ENCODE peak calls at places on chromosome 6, in four cellular contexts. Z is HepG2, U is GM12878, B is K562. M is an unnamed sample.

GRCh38 chr6:166578536-166579233 is 7.8 kb downstream of the RAMACL start:
- DNase-seq in Z (no peak), U (no peak), B (no peak), M (no peak)

GRCh38 chr6:142395266-142395665 is 93.5 kb downstream of the ADGRG6 start:
- DNase-seq in Z (no peak), U (no peak), B (no peak), M (no peak)

GRCh38 chr6:5285526-5285925 is 24.2 kb downstream of the FARS2 start:
- DNase-seq in Z (no peak), U (no peak), B (no peak), M (no peak)

GRCh38 chr6:43706788-43707187 is 19.2 kb upstream of the MRPS18A start:
- DNase-seq in Z (peak; percentile 59), U (no peak), B (no peak), M (no peak)

GRCh38 chr6:53280207-53280606 is 68.5 kb downstream of the ELOVL5 start:
- DNase-seq in Z (no peak), U (no peak), B (no peak), M (no peak)

GRCh38 chr6:113758725-113759576 is 98.2 kb upstream of the MARCKS start:
- DNase-seq in Z (no peak), U (no peak), B (no peak), M (no peak)

GRCh38 chr6:23522751-23523527 is 603.1 kb upstream of the NRSN1 start:
- DNase-seq in Z (no peak), U (no peak), B (no peak), M (peak; percentile 17)

GRCh38 chr6:28008053-28008452 is 51.0 kb downstream of the OR2B6 start:
- DNase-seq in Z (no peak), U (no peak), B (no peak), M (no peak)

GRCh38 chr6:45724027-45724426 is 291.6 kb downstream of the CLIC5 start:
- DNase-seq in Z (no peak), U (no peak), B (no peak), M (no peak)

GRCh38 chr6:168363811-168364792 is 44.5 kb upstream of the DACT2 start:
- DNase-seq in Z (no peak), U (no peak), B (no peak), M (no peak)

GRCh38 chr6:125201961-125202729 is 48.6 kb downstream of the TPD52L1 start:
- DNase-seq in Z (no peak), U (no peak), B (peak; percentile 27), M (no peak)

GRCh38 chr6:42419490-42420280 is 32.0 kb downstream of the TRERF1 start:
- DNase-seq in Z (no peak), U (no peak), B (no peak), M (peak; percentile 72)

GRCh38 chr6:69290116-69290515 is 506.7 kb downstream of the LMBRD1 start:
- DNase-seq in Z (no peak), U (no peak), B (no peak), M (no peak)

GRCh38 chr6:137202078-137202477 is 17.1 kb downstream of the IFNGR1 start:
- DNase-seq in Z (no peak), U (no peak), B (no peak), M (peak; percentile 22)

GRCh38 chr6:13336553-13336952 is 8.2 kb upstream of the TBC1D7 start:
- DNase-seq in Z (peak; percentile 69), U (no peak), B (peak; percentile 84), M (peak; percentile 92)
- H2AFZ ChIP-seq in Z (no peak overlapping the region), U (peak overlapping the region; percentile 66), B (peak overlapping the region; percentile 57), M (no peak overlapping the region)

GRCh38 chr6:36604090-36605060 is 10.2 kb downstream of the SRSF3 start:
- DNase-seq in Z (no peak), U (no peak), B (no peak), M (no peak)
- H3K27ac ChIP-seq in Z (no peak overlapping the region), U (no peak overlapping the region), B (no peak overlapping the region), M (no peak overlapping the region)

GRCh38 chr6:85255661-85256060 is 194.2 kb upstream of the NT5E start:
- DNase-seq in Z (no peak), U (no peak), B (no peak), M (no peak)

GRCh38 chr6:85252085-85252484 is 197.8 kb upstream of the NT5E start:
- DNase-seq in Z (no peak), U (no peak), B (no peak), M (no peak)

GRCh38 chr6:85252552-85252951 is 197.3 kb upstream of the NT5E start:
- DNase-seq in Z (no peak), U (no peak), B (no peak), M (no peak)

GRCh38 chr6:85250586-85251216 is 199.2 kb upstream of the NT5E start:
- DNase-seq in Z (peak; percentile 3), U (no peak), B (no peak), M (no peak)
- TF ChIP-seq JUNB in Z (no peak), U (no peak), B (no peak), M (no peak)

GRCh38 chr6:26240981-26241770 is 123.8 kb upstream of the BTN3A2 start:
- DNase-seq in Z (no peak), U (no peak), B (no peak), M (peak; percentile 65)
- H2AFZ ChIP-seq in Z (no peak overlapping the region), U (peak overlapping the region; percentile 89), B (no peak overlapping the region), M (no peak overlapping the region)

DNA sequence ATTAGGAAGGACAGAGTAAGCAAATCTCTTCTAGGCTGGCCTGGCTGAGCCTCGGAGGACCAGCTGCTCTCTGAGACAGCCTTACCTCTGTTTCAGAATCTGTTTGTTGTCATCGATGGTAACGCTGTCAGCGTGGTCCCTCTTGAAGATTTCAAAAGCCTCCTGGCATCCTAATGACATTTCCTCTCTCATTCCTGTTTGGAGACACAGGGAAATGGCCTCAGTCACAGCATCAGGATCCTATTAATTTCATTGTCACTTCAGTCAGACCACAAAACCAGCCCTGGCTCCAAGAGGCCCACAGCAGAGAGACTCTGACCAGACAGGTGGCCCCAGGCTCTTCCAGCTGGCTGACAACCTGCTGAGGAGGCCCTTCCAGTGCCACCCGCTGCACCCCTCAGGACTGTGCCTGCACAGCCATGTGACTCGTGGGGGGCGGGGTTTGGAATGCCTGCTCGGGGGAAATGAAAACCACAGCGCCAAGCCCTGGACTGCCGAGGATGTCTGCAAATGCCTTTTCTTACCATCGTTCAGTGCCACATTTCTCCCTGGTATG is 108.5 kb upstream of the KCNK16 start:
- DNase-seq in Z (no peak), U (no peak), B (no peak), M (peak; percentile 37)
- H3K27ac ChIP-seq in Z (no peak overlapping the region), U (no peak overlapping the region), B (no peak overlapping the region), M (no peak overlapping the region)

DNA sequence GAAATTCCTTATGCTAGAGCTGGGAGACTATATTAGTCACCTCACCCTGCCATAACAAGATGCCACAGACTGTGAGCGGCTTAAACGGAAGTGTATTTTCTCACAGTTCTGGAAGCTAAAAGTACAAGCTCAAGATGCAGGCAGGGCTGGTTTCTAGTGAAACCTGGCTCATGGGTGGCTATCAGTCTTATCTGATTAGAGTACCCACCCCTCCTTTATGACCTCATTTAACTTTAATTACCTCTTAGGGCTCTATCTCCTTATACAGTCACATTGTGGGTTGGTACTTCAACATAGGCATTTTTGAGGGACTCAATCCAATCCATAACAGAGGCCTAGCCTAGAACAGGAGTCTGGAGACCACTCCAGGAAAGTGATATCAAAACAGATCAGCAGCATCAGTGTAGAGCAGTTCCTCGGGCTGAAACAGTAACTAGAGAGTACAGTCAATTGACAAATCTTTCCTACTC is 2.3 kb upstream of the SNRNP48 start:
- DNase-seq in Z (no peak), U (no peak), B (no peak), M (no peak)
- TF ChIP-seq JUNB in Z (no peak), U (no peak), B (no peak), M (no peak)

GRCh38 chr6:132270745-132271414 is 130.4 kb downstream of the MOXD1 start:
- DNase-seq in Z (no peak), U (no peak), B (no peak), M (no peak)
- H2AFZ ChIP-seq in Z (no peak overlapping the region), U (no peak overlapping the region), B (no peak overlapping the region), M (peak overlapping the region; percentile 90)